ENCODE peak calls at places on chromosomes 12 and 14, in five cellular contexts. U is mesendoderm, H is memory B cell, S is hepatic stellate cell, L is MCF 10A. A is an unnamed sample.

GRCh38 chr14:49972840-49973239 is 80.0 kb downstream of the ARF6 start:
- DNase-seq in U (no peak), H (no peak), S (peak; percentile 62), L (peak; percentile 93), A (no peak)

GRCh38 chr14:36717363-36717762 is 55.7 kb downstream of the PAX9 start:
- DNase-seq in U (peak; percentile 83), H (no peak), S (no peak), L (no peak), A (no peak)

GRCh38 chr12:1886396-1887008 is 31.9 kb downstream of the CACNA2D4 start:
- DNase-seq in U (no peak), H (no peak), S (no peak), L (no peak), A (no peak)

GRCh38 chr12:97921957-97922722 is 459.5 kb downstream of the RMST start:
- DNase-seq in U (no peak), H (no peak), S (no peak), L (peak; percentile 40), A (no peak)

GRCh38 chr14:80522936-80523335 is 311.6 kb upstream of the DIO2 start:
- DNase-seq in U (no peak), H (no peak), S (no peak), L (no peak), A (no peak)

GRCh38 chr12:127723236-127723635 is 543.7 kb upstream of the TMEM132C start:
- DNase-seq in U (peak; percentile 8), H (no peak), S (no peak), L (no peak), A (peak; percentile 85)

GRCh38 chr14:23550827-23551265 is 719 bp downstream of the ZFHX2 start:
- DNase-seq in U (no peak), H (no peak), S (no peak), L (no peak), A (no peak)

GRCh38 chr12:13947237-13947945 is 34.0 kb downstream of the GRIN2B start:
- DNase-seq in U (no peak), H (no peak), S (no peak), L (peak; percentile 11), A (no peak)

GRCh38 chr12:17763365-17763764 is 326.6 kb downstream of the RERGL start:
- DNase-seq in U (no peak), H (no peak), S (no peak), L (no peak), A (no peak)

GRCh38 chr14:92986254-92987147 is 63.6 kb downstream of the CHGA start:
- DNase-seq in U (no peak), H (no peak), S (peak; percentile 92), L (peak; percentile 64), A (no peak)

A was measured in WERI-Rb-1.